ENCODE peak calls at places on chromosomes 16 and 17, in ten cellular contexts. F, Y, E, I, Z, C, K, V, N and O are unnamed samples.

GRCh38 chr16:85649978-85650863 is 37.1 kb downstream of the GSE1 start:
- DNase-seq in F (no peak), Y (no peak), E (no peak), I (no peak), Z (no peak), C (no peak), K (no peak), V (no peak), N (no peak), O (no peak)

GRCh38 chr17:59914274-59914854 is 21.4 kb downstream of the RPS6KB1 start:
- DNase-seq in F (peak; percentile 46), Y (no peak), E (peak; percentile 43), I (no peak), Z (no peak), C (peak; percentile 72), K (no peak), V (no peak), N (no peak), O (peak; percentile 53)

GRCh38 chr16:84885024-84885910 is 65.5 kb downstream of the CRISPLD2 start:
- DNase-seq in F (peak; percentile 62), Y (no peak), E (no peak), I (no peak), Z (peak; percentile 54), C (peak; percentile 58), K (no peak), V (no peak), N (no peak), O (no peak)

GRCh38 chr16:68071547-68071901 is 13.6 kb upstream of the NFATC3 start:
- DNase-seq in F (no peak), Y (no peak), E (no peak), I (no peak), Z (no peak), C (no peak), K (no peak), V (no peak), N (no peak), O (no peak)

GRCh38 chr17:82933911-82934310 is 94.1 kb upstream of the ZNF750 start:
- DNase-seq in F (no peak), Y (no peak), E (no peak), I (no peak), Z (peak; percentile 31), C (no peak), K (no peak), V (no peak), N (peak; percentile 10), O (no peak)

GRCh38 chr17:5282639-5283217 is 644 bp downstream of the RABEP1 start:
- DNase-seq in F (peak; percentile 37), Y (no peak), E (peak; percentile 17), I (peak; percentile 62), Z (peak; percentile 75), C (peak; percentile 19), K (peak; percentile 9), V (no peak), N (peak; percentile 22), O (no peak)

GRCh38 chr17:61009619-61010018 is 332.0 kb downstream of the BCAS3 start:
- DNase-seq in F (peak; percentile 9), Y (no peak), E (no peak), I (no peak), Z (no peak), C (peak; percentile 41), K (no peak), V (no peak), N (no peak), O (peak; percentile 73)

GRCh38 chr17:9021985-9022552 is 759 bp downstream of the NTN1 start:
- DNase-seq in F (no peak), Y (no peak), E (no peak), I (no peak), Z (peak; percentile 66), C (peak; percentile 4), K (no peak), V (no peak), N (peak; percentile 30), O (peak; percentile 23)

GRCh38 chr17:2048805-2049204 is 6.1 kb upstream of the HIC1 start:
- DNase-seq in F (no peak), Y (no peak), E (no peak), I (no peak), Z (no peak), C (no peak), K (no peak), V (no peak), N (no peak), O (no peak)

GRCh38 chr17:55785181-55785580 is 34.3 kb downstream of the PCTP start:
- DNase-seq in F (no peak), Y (no peak), E (no peak), I (no peak), Z (no peak), C (no peak), K (no peak), V (no peak), N (no peak), O (no peak)

GRCh38 chr17:55784666-55785065 is 33.8 kb downstream of the PCTP start:
- DNase-seq in F (no peak), Y (no peak), E (no peak), I (no peak), Z (no peak), C (no peak), K (no peak), V (no peak), N (no peak), O (no peak)

GRCh38 chr17:55778389-55779118 is 27.7 kb downstream of the PCTP start:
- DNase-seq in F (no peak), Y (no peak), E (no peak), I (no peak), Z (no peak), C (no peak), K (no peak), V (no peak), N (no peak), O (no peak)

GRCh38 chr17:55783684-55784245 is 32.9 kb downstream of the PCTP start:
- DNase-seq in F (peak; percentile 6), Y (no peak), E (no peak), I (no peak), Z (peak; percentile 86), C (peak; percentile 18), K (no peak), V (peak; percentile 76), N (peak; percentile 47), O (no peak)
- TF ChIP-seq CTCF in F (no peak), Y (no peak), E (no peak), I (no peak), Z (no peak), C (no peak), K (no peak), V (no peak), N (no peak), O (no peak)

DNA sequence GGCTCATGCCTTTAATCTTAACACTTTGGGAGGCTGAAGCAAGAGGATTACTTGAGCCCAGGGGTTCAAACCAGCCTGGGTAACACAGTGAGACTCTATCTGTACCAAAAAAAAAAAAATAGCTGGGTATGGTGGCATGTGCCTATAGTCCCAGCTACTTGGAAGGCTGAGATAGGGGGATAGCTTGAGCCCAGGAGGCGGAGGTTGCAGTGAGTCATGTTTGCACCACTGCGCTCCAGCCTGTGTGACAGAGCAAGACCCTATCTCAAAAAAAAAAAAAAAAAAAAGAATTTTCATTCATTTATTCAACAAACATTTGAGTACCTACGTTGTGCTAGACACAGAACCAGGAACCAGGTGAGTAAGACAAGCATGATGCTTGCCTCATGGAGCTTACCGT is 73.6 kb upstream of the MRTFB start:
- DNase-seq in F (no peak), Y (no peak), E (no peak), I (no peak), Z (no peak), C (no peak), K (no peak), V (no peak), N (no peak), O (no peak)
- H3K4me3 ChIP-seq in F (no peak overlapping the region), Y (no peak overlapping the region), E (no peak overlapping the region), I (no peak overlapping the region), Z (no peak overlapping the region), C (no peak overlapping the region), K (no peak overlapping the region), V (no peak overlapping the region), N (no peak overlapping the region), O (no peak overlapping the region)

GRCh38 chr17:40443196-40443987 is at the start of gene IGFBP4:
- DNase-seq in F (peak; percentile 69), Y (no peak), E (peak; percentile 37), I (peak; percentile 75), Z (peak; percentile 92), C (peak; percentile 74), K (peak; percentile 55), V (peak; percentile 53), N (peak; percentile 88), O (peak; percentile 77)
- TF ChIP-seq CTCF in F (peak; percentile 45), Y (peak; percentile 84), E (peak; percentile 72), I (peak; percentile 76), Z (peak; percentile 50), C (no peak), K (peak; percentile 30), V (no peak), N (peak; percentile 42), O (peak; percentile 53)

GRCh38 chr17:18921485-18921884 is 30.5 kb upstream of the SLC5A10 start:
- DNase-seq in F (no peak), Y (no peak), E (no peak), I (no peak), Z (no peak), C (no peak), K (no peak), V (no peak), N (no peak), O (no peak)
- H3K4me3 ChIP-seq in F (no peak overlapping the region), Y (no peak overlapping the region), E (no peak overlapping the region), I (no peak overlapping the region), Z (no peak overlapping the region), C (no peak overlapping the region), K (no peak overlapping the region), V (no peak overlapping the region), N (no peak overlapping the region), O (peak overlapping the region; percentile 44)

GRCh38 chr17:21289902-21290571 is 5.5 kb downstream of the MAP2K3 start:
- DNase-seq in F (no peak), Y (no peak), E (no peak), I (no peak), Z (peak; percentile 88), C (peak; percentile 24), K (no peak), V (no peak), N (no peak), O (no peak)
- TF ChIP-seq CTCF in F (no peak), Y (no peak), E (no peak), I (no peak), Z (no peak), C (no peak), K (no peak), V (no peak), N (no peak), O (no peak)